ENCODE peak calls at places on chromosome 15, in eight cellular contexts. R is neural progenitor cell, Z is GM13976, U is cardiac muscle cell, C is keratinocyte, J is fibroblast of the aortic adventitia, L is body of pancreas, H is GM06990. T is an unnamed sample.
A peak's percentile ranks its signal among the peaks of the same experiment; 100 is the strongest.

GRCh38 chr15:48153526-48153925 is 24.6 kb downstream of the MYEF2 start:
- DNase-seq in Z (no peak), C (no peak), R (no peak), H (no peak), U (no peak), L (no peak), J (no peak), T (no peak)

GRCh38 chr15:64858136-64858535 is 16.4 kb downstream of the PLEKHO2 start:
- DNase-seq in H (no peak), Z (no peak), L (no peak), R (no peak), U (no peak), C (no peak), J (no peak), T (no peak)

GRCh38 chr15:91535856-91536500 is 317.5 kb upstream of the SLCO3A1 start:
- DNase-seq in R (no peak), L (no peak), H (no peak), J (no peak), Z (no peak), U (no peak), C (no peak), T (no peak)

GRCh38 chr15:38972831-38973230 is 408.2 kb upstream of the RASGRP1 start:
- DNase-seq in C (no peak), Z (no peak), H (no peak), L (no peak), R (no peak), J (no peak), U (no peak), T (no peak)

GRCh38 chr15:38696120-38696727 is 131.6 kb upstream of the RASGRP1 start:
- DNase-seq in H (peak; percentile 65), L (no peak), U (no peak), C (no peak), R (no peak), J (no peak), Z (peak; percentile 31), T (no peak)

GRCh38 chr15:88382482-88382983 is 84.7 kb downstream of the MRPL46 start:
- DNase-seq in L (peak; percentile 18), J (peak; percentile 46), C (no peak), U (peak; percentile 13), H (no peak), R (no peak), Z (no peak), T (no peak)

GRCh38 chr15:56236197-56236596 is 7.5 kb downstream of the RFX7 start:
- DNase-seq in L (no peak), C (no peak), R (no peak), J (no peak), Z (no peak), H (no peak), U (no peak), T (no peak)

GRCh38 chr15:48062476-48062875 is 58.3 kb upstream of the SLC24A5 start:
- DNase-seq in H (no peak), R (no peak), J (no peak), L (peak; percentile 8), C (no peak), U (no peak), Z (no peak), T (no peak)

GRCh38 chr15:80701676-80702311 is 6.7 kb downstream of the ABHD17C start:
- DNase-seq in U (no peak), J (no peak), C (no peak), Z (no peak), L (no peak), R (no peak), H (no peak), T (no peak)

GRCh38 chr15:56042982-56043980 is 49.9 kb upstream of the NEDD4 start:
- DNase-seq in C (no peak), H (no peak), U (no peak), J (peak; percentile 15), Z (no peak), L (no peak), R (no peak), T (no peak)

GRCh38 chr15:100890850-100891249 is 11.2 kb downstream of the ALDH1A3 start:
- DNase-seq in C (no peak), L (no peak), R (no peak), U (no peak), J (no peak), Z (no peak), H (no peak), T (no peak)

GRCh38 chr15:64767203-64767602 is 8.2 kb downstream of the RBPMS2 start:
- DNase-seq in R (no peak), Z (no peak), L (peak; percentile 13), J (no peak), C (no peak), U (no peak), H (no peak), T (no peak)

GRCh38 chr15:85880501-85881190 is 85.9 kb upstream of the KLHL25 start:
- DNase-seq in R (no peak), L (no peak), Z (no peak), H (no peak), J (no peak), U (no peak), C (no peak), T (no peak)

GRCh38 chr15:72169236-72169920 is 28.2 kb downstream of the GRAMD2A start:
- DNase-seq in R (no peak), L (no peak), J (no peak), Z (peak; percentile 9), C (no peak), H (no peak), U (no peak), T (no peak)

GRCh38 chr15:44788748-44789147 is 52.4 kb downstream of the TRIM69 start:
- DNase-seq in R (no peak), L (no peak), Z (no peak), J (peak; percentile 8), U (no peak), C (no peak), H (no peak), T (no peak)

GRCh38 chr15:27017168-27017809 is 46.3 kb downstream of the GABRG3 start:
- DNase-seq in C (no peak), U (peak; percentile 74), R (peak; percentile 84), L (peak; percentile 43), H (no peak), Z (peak; percentile 64), J (peak; percentile 45), T (peak; percentile 85)
- TF ChIP-seq CTCF in C (peak; percentile 61), U (peak; percentile 86), R (peak; percentile 92), L (peak; percentile 36), H (peak; percentile 55), Z (no peak), J (peak; percentile 50), T (peak; percentile 94)

GRCh38 chr15:68259883-68260282 is 17.7 kb upstream of the FEM1B start:
- DNase-seq in H (no peak), U (no peak), L (no peak), Z (no peak), J (no peak), C (no peak), R (no peak), T (no peak)

GRCh38 chr15:68258684-68259083 is 18.9 kb upstream of the FEM1B start:
- DNase-seq in C (no peak), J (no peak), L (no peak), R (no peak), U (no peak), H (no peak), Z (no peak), T (no peak)

GRCh38 chr15:68261241-68261640 is 16.3 kb upstream of the FEM1B start:
- DNase-seq in H (no peak), L (no peak), J (no peak), R (no peak), U (no peak), C (no peak), Z (no peak), T (no peak)

GRCh38 chr15:68252925-68253534 is 23.5 kb upstream of the CLN6 start:
- DNase-seq in J (peak; percentile 92), L (peak; percentile 62), H (peak; percentile 15), Z (peak; percentile 74), C (no peak), U (peak; percentile 75), R (peak; percentile 82), T (peak; percentile 38)

GRCh38 chr15:68256675-68257450 is 20.7 kb upstream of the FEM1B start:
- DNase-seq in R (peak; percentile 94), U (peak; percentile 84), H (peak; percentile 45), C (peak; percentile 81), Z (peak; percentile 42), L (peak; percentile 88), J (peak; percentile 87), T (peak; percentile 93)
- TF ChIP-seq CTCF in R (no peak), U (no peak), H (no peak), C (no peak), Z (no peak), L (no peak), J (no peak), T (no peak)

GRCh38 chr15:75025548-75026260 is 2.3 kb downstream of the PPCDC start:
- DNase-seq in C (no peak), H (no peak), J (no peak), Z (no peak), L (peak; percentile 40), R (no peak), U (no peak), T (no peak)

GRCh38 chr15:75024102-75024636 is 779 bp downstream of the PPCDC start:
- DNase-seq in R (peak; percentile 15), Z (no peak), L (peak; percentile 43), U (peak; percentile 17), H (no peak), C (no peak), J (peak; percentile 39), T (no peak)

GRCh38 chr15:75025102-75025501 is 1.7 kb downstream of the PPCDC start:
- DNase-seq in R (no peak), L (no peak), H (no peak), C (no peak), J (no peak), Z (no peak), U (no peak), T (no peak)

GRCh38 chr15:75022808-75023193 is 589 bp upstream of the PPCDC start:
- DNase-seq in L (no peak), C (no peak), U (no peak), J (no peak), Z (no peak), H (no peak), R (no peak), T (no peak)

DNA sequence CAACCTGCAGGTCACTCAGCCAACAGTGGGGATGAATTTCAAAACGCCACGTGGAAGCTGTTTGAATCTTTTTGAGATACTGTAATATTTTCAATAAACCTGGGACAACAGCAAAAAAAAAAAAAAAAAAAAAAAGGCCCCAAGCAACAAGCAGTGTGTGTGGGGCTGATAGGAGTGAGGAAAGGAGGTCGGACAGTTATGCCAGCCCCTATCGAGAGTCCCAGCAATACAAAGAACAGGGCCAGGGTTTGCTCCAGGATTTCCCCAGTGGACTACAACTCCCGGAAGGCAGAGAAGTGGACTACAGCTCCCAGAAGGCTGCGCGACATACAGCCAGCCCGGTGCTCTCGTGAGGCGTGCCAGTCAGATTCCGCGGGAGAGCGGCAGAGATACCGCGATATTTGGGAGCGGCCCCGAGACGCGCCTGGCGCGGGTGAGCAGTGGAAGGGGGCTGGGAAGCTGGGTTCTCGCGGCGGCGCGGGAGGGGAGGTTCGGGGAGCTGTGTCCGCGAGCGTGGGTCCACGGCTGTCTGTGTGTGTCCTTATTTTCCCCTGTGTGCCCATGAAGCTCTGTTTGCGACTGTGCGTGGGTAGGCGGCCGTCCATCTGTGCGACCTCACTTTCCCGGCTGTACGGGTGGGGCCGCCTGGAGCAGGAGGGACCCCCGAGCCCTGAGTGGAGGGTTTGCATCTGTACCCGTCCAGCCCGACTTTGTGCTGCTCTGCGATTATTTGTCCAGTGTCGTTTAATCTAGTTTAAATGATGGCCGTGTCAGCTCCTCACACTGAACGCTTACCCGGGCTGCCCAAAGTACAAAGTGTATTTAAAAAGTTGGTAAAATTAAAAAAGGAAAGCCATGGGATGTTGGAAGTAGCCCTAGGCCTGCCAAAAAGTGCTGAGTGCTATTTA is at the start of gene PPCDC:
- DNase-seq in J (peak; percentile 95), L (peak; percentile 97), Z (peak; percentile 99), C (peak; percentile 68), U (peak; percentile 97), R (peak; percentile 98), H (peak; percentile 94), T (peak; percentile 96)
- TF ChIP-seq CTCF in J (no peak), L (no peak), Z (no peak), C (no peak), U (no peak), R (no peak), H (no peak), T (no peak)

GRCh38 chr15:77567202-77567601 is 65.5 kb downstream of the LINGO1 start:
- DNase-seq in Z (no peak), R (no peak), J (no peak), U (no peak), C (no peak), H (no peak), L (no peak), T (no peak)
- TF ChIP-seq CTCF in Z (no peak), R (no peak), J (no peak), U (no peak), C (no peak), H (no peak), L (no peak), T (no peak)